ENCODE peak calls at places on chromosomes 11 and 22, in seven cellular contexts. One of them, this sample, is unnamed.

GRCh38 chr22:31682751-31683150 is 20.7 kb upstream of the PISD start:
- DNase-seq in astrocyte of the cerebellum: no peak
- DNase-seq in HAP-1: no peak
- DNase-seq in endothelial cell: no peak
- DNase-seq in epithelial cell of esophagus: no peak
- DNase-seq in stimulated activated naive CD4-positive, alpha-beta T cell: no peak
- DNase-seq in stimulated activated naive B cell treated with anti-CD40 and anti-IgM and Interleukin-4, amounts not matched to agents 10 μg/mL and 1 μg/mL and 100 μg/mL, for 72 hours: no peak
- DNase-seq in this sample: no peak

GRCh38 chr11:45755281-45755859 is 49.6 kb upstream of the SLC35C1 start:
- DNase-seq in HAP-1: no peak
- DNase-seq in endothelial cell: no peak
- DNase-seq in astrocyte of the cerebellum: no peak
- DNase-seq in epithelial cell of esophagus: no peak
- DNase-seq in stimulated activated naive B cell treated with anti-CD40 and anti-IgM and Interleukin-4, amounts not matched to agents 10 μg/mL and 1 μg/mL and 100 μg/mL, for 72 hours: no peak
- DNase-seq in stimulated activated naive CD4-positive, alpha-beta T cell: no peak
- DNase-seq in this sample: no peak

GRCh38 chr11:91800208-91800914 is 424.3 kb upstream of the FAT3 start:
- DNase-seq in stimulated activated naive B cell treated with anti-CD40 and anti-IgM and Interleukin-4, amounts not matched to agents 10 μg/mL and 1 μg/mL and 100 μg/mL, for 72 hours: no peak
- DNase-seq in astrocyte of the cerebellum: no peak
- DNase-seq in epithelial cell of esophagus: no peak
- DNase-seq in HAP-1: no peak
- DNase-seq in endothelial cell: no peak
- DNase-seq in stimulated activated naive CD4-positive, alpha-beta T cell: no peak
- DNase-seq in this sample: no peak

GRCh38 chr22:46681010-46681409 is 57.0 kb downstream of the CERK start:
- DNase-seq in epithelial cell of esophagus: no peak
- DNase-seq in endothelial cell: peak; percentile 21
- DNase-seq in astrocyte of the cerebellum: no peak
- DNase-seq in HAP-1: peak; percentile 18
- DNase-seq in stimulated activated naive B cell treated with anti-CD40 and anti-IgM and Interleukin-4, amounts not matched to agents 10 μg/mL and 1 μg/mL and 100 μg/mL, for 72 hours: no peak
- DNase-seq in stimulated activated naive CD4-positive, alpha-beta T cell: peak; percentile 14
- DNase-seq in this sample: no peak

GRCh38 chr11:2987881-2988280 is 4.2 kb downstream of the NAP1L4 start:
- DNase-seq in endothelial cell: no peak
- DNase-seq in stimulated activated naive CD4-positive, alpha-beta T cell: peak; percentile 63
- DNase-seq in epithelial cell of esophagus: peak; percentile 31
- DNase-seq in stimulated activated naive B cell treated with anti-CD40 and anti-IgM and Interleukin-4, amounts not matched to agents 10 μg/mL and 1 μg/mL and 100 μg/mL, for 72 hours: no peak
- DNase-seq in HAP-1: no peak
- DNase-seq in astrocyte of the cerebellum: no peak
- DNase-seq in this sample: no peak

GRCh38 chr22:46897246-46897623 is 134.8 kb downstream of the TBC1D22A start:
- DNase-seq in astrocyte of the cerebellum: no peak
- DNase-seq in stimulated activated naive B cell treated with anti-CD40 and anti-IgM and Interleukin-4, amounts not matched to agents 10 μg/mL and 1 μg/mL and 100 μg/mL, for 72 hours: no peak
- DNase-seq in endothelial cell: no peak
- DNase-seq in stimulated activated naive CD4-positive, alpha-beta T cell: no peak
- DNase-seq in HAP-1: no peak
- DNase-seq in epithelial cell of esophagus: no peak
- DNase-seq in this sample: no peak

GRCh38 chr11:22582011-22582410 is 43.6 kb downstream of the FANCF start:
- DNase-seq in astrocyte of the cerebellum: no peak
- DNase-seq in stimulated activated naive CD4-positive, alpha-beta T cell: no peak
- DNase-seq in epithelial cell of esophagus: no peak
- DNase-seq in HAP-1: no peak
- DNase-seq in stimulated activated naive B cell treated with anti-CD40 and anti-IgM and Interleukin-4, amounts not matched to agents 10 μg/mL and 1 μg/mL and 100 μg/mL, for 72 hours: no peak
- DNase-seq in endothelial cell: no peak
- DNase-seq in this sample: no peak

GRCh38 chr22:46752911-46753310 is 9.5 kb upstream of the TBC1D22A start:
- DNase-seq in stimulated activated naive CD4-positive, alpha-beta T cell: no peak
- DNase-seq in HAP-1: no peak
- DNase-seq in stimulated activated naive B cell treated with anti-CD40 and anti-IgM and Interleukin-4, amounts not matched to agents 10 μg/mL and 1 μg/mL and 100 μg/mL, for 72 hours: no peak
- DNase-seq in epithelial cell of esophagus: no peak
- DNase-seq in astrocyte of the cerebellum: no peak
- DNase-seq in endothelial cell: no peak
- DNase-seq in this sample: no peak

GRCh38 chr22:27574651-27575050 is 226.9 kb downstream of the MN1 start:
- DNase-seq in stimulated activated naive CD4-positive, alpha-beta T cell: no peak
- DNase-seq in epithelial cell of esophagus: no peak
- DNase-seq in HAP-1: no peak
- DNase-seq in stimulated activated naive B cell treated with anti-CD40 and anti-IgM and Interleukin-4, amounts not matched to agents 10 μg/mL and 1 μg/mL and 100 μg/mL, for 72 hours: no peak
- DNase-seq in endothelial cell: no peak
- DNase-seq in astrocyte of the cerebellum: no peak
- DNase-seq in this sample: no peak

GRCh38 chr11:68214173-68215086 is 1.3 kb upstream of the KMT5B start:
- DNase-seq in astrocyte of the cerebellum: no peak
- DNase-seq in stimulated activated naive B cell treated with anti-CD40 and anti-IgM and Interleukin-4, amounts not matched to agents 10 μg/mL and 1 μg/mL and 100 μg/mL, for 72 hours: peak; percentile 26
- DNase-seq in endothelial cell: peak; percentile 35
- DNase-seq in stimulated activated naive CD4-positive, alpha-beta T cell: peak; percentile 68
- DNase-seq in epithelial cell of esophagus: peak; percentile 21
- DNase-seq in HAP-1: no peak
- DNase-seq in this sample: no peak

GRCh38 chr11:73239111-73239521 is 21.0 kb downstream of the P2RY2 start:
- DNase-seq in stimulated activated naive B cell treated with anti-CD40 and anti-IgM and Interleukin-4, amounts not matched to agents 10 μg/mL and 1 μg/mL and 100 μg/mL, for 72 hours: no peak
- DNase-seq in epithelial cell of esophagus: no peak
- DNase-seq in astrocyte of the cerebellum: no peak
- DNase-seq in stimulated activated naive CD4-positive, alpha-beta T cell: no peak
- DNase-seq in HAP-1: no peak
- DNase-seq in endothelial cell: no peak
- DNase-seq in this sample: no peak

GRCh38 chr11:27204527-27204926 is 158.5 kb downstream of the CCDC34 start:
- DNase-seq in HAP-1: no peak
- DNase-seq in endothelial cell: peak; percentile 40
- DNase-seq in astrocyte of the cerebellum: no peak
- DNase-seq in epithelial cell of esophagus: peak; percentile 32
- DNase-seq in stimulated activated naive B cell treated with anti-CD40 and anti-IgM and Interleukin-4, amounts not matched to agents 10 μg/mL and 1 μg/mL and 100 μg/mL, for 72 hours: no peak
- DNase-seq in stimulated activated naive CD4-positive, alpha-beta T cell: no peak
- DNase-seq in this sample: no peak

GRCh38 chr11:75078233-75078632 is 18.4 kb downstream of the OR2AT4 start:
- DNase-seq in epithelial cell of esophagus: no peak
- DNase-seq in HAP-1: no peak
- DNase-seq in astrocyte of the cerebellum: no peak
- DNase-seq in stimulated activated naive CD4-positive, alpha-beta T cell: no peak
- DNase-seq in stimulated activated naive B cell treated with anti-CD40 and anti-IgM and Interleukin-4, amounts not matched to agents 10 μg/mL and 1 μg/mL and 100 μg/mL, for 72 hours: no peak
- DNase-seq in endothelial cell: no peak
- DNase-seq in this sample: no peak

GRCh38 chr11:68121067-68121899 is at the start of gene CHKA:
- DNase-seq in stimulated activated naive B cell treated with anti-CD40 and anti-IgM and Interleukin-4, amounts not matched to agents 10 μg/mL and 1 μg/mL and 100 μg/mL, for 72 hours: peak; percentile 90
- DNase-seq in epithelial cell of esophagus: peak; percentile 90
- DNase-seq in astrocyte of the cerebellum: peak; percentile 47
- DNase-seq in stimulated activated naive CD4-positive, alpha-beta T cell: peak; percentile 76
- DNase-seq in endothelial cell: peak; percentile 97
- DNase-seq in HAP-1: peak; percentile 88
- DNase-seq in this sample: peak; percentile 52

GRCh38 chr22:47390026-47390970 is 627.8 kb downstream of the TBC1D22A start:
- DNase-seq in stimulated activated naive CD4-positive, alpha-beta T cell: no peak
- DNase-seq in HAP-1: no peak
- DNase-seq in stimulated activated naive B cell treated with anti-CD40 and anti-IgM and Interleukin-4, amounts not matched to agents 10 μg/mL and 1 μg/mL and 100 μg/mL, for 72 hours: no peak
- DNase-seq in epithelial cell of esophagus: no peak
- DNase-seq in astrocyte of the cerebellum: no peak
- DNase-seq in endothelial cell: no peak
- DNase-seq in this sample: no peak

GRCh38 chr22:20315337-20316216 is 4.3 kb downstream of the DGCR6L start:
- DNase-seq in stimulated activated naive B cell treated with anti-CD40 and anti-IgM and Interleukin-4, amounts not matched to agents 10 μg/mL and 1 μg/mL and 100 μg/mL, for 72 hours: no peak
- DNase-seq in HAP-1: no peak
- DNase-seq in stimulated activated naive CD4-positive, alpha-beta T cell: no peak
- DNase-seq in endothelial cell: no peak
- DNase-seq in astrocyte of the cerebellum: no peak
- DNase-seq in epithelial cell of esophagus: no peak
- DNase-seq in this sample: no peak

GRCh38 chr11:88535916-88536547 is 198.5 kb upstream of the CTSC start:
- DNase-seq in HAP-1: no peak
- DNase-seq in endothelial cell: no peak
- DNase-seq in epithelial cell of esophagus: peak; percentile 88
- DNase-seq in astrocyte of the cerebellum: peak; percentile 88
- DNase-seq in stimulated activated naive CD4-positive, alpha-beta T cell: no peak
- DNase-seq in stimulated activated naive B cell treated with anti-CD40 and anti-IgM and Interleukin-4, amounts not matched to agents 10 μg/mL and 1 μg/mL and 100 μg/mL, for 72 hours: no peak
- DNase-seq in this sample: no peak

GRCh38 chr11:7251836-7252682 is at the start of gene SYT9:
- DNase-seq in epithelial cell of esophagus: peak; percentile 54
- DNase-seq in endothelial cell: peak; percentile 55
- DNase-seq in stimulated activated naive CD4-positive, alpha-beta T cell: no peak
- DNase-seq in astrocyte of the cerebellum: no peak
- DNase-seq in stimulated activated naive B cell treated with anti-CD40 and anti-IgM and Interleukin-4, amounts not matched to agents 10 μg/mL and 1 μg/mL and 100 μg/mL, for 72 hours: peak; percentile 2
- DNase-seq in HAP-1: no peak
- DNase-seq in this sample: no peak

GRCh38 chr11:67497656-67498291 is 7.4 kb downstream of the PITPNM1 start:
- DNase-seq in HAP-1: no peak
- DNase-seq in stimulated activated naive B cell treated with anti-CD40 and anti-IgM and Interleukin-4, amounts not matched to agents 10 μg/mL and 1 μg/mL and 100 μg/mL, for 72 hours: no peak
- DNase-seq in endothelial cell: no peak
- DNase-seq in epithelial cell of esophagus: no peak
- DNase-seq in astrocyte of the cerebellum: no peak
- DNase-seq in stimulated activated naive CD4-positive, alpha-beta T cell: no peak
- DNase-seq in this sample: no peak

GRCh38 chr11:62677160-62677559 is 1.7 kb downstream of the UBXN1 start:
- DNase-seq in stimulated activated naive B cell treated with anti-CD40 and anti-IgM and Interleukin-4, amounts not matched to agents 10 μg/mL and 1 μg/mL and 100 μg/mL, for 72 hours: no peak
- DNase-seq in HAP-1: no peak
- DNase-seq in astrocyte of the cerebellum: no peak
- DNase-seq in endothelial cell: no peak
- DNase-seq in epithelial cell of esophagus: no peak
- DNase-seq in stimulated activated naive CD4-positive, alpha-beta T cell: no peak
- DNase-seq in this sample: no peak

GRCh38 chr11:117428186-117428855 is 100.7 kb downstream of the CEP164 start:
- DNase-seq in stimulated activated naive CD4-positive, alpha-beta T cell: no peak
- DNase-seq in astrocyte of the cerebellum: no peak
- DNase-seq in stimulated activated naive B cell treated with anti-CD40 and anti-IgM and Interleukin-4, amounts not matched to agents 10 μg/mL and 1 μg/mL and 100 μg/mL, for 72 hours: no peak
- DNase-seq in endothelial cell: no peak
- DNase-seq in HAP-1: no peak
- DNase-seq in epithelial cell of esophagus: no peak
- DNase-seq in this sample: no peak

GRCh38 chr11:33802414-33802950 is 28.2 kb upstream of the FBXO3 start:
- DNase-seq in astrocyte of the cerebellum: peak; percentile 85
- DNase-seq in epithelial cell of esophagus: peak; percentile 93
- DNase-seq in stimulated activated naive CD4-positive, alpha-beta T cell: peak; percentile 5
- DNase-seq in stimulated activated naive B cell treated with anti-CD40 and anti-IgM and Interleukin-4, amounts not matched to agents 10 μg/mL and 1 μg/mL and 100 μg/mL, for 72 hours: no peak
- DNase-seq in HAP-1: peak; percentile 63
- DNase-seq in endothelial cell: peak; percentile 66
- DNase-seq in this sample: peak; percentile 86